ENCODE peak calls at places on chromosomes 4 and X, in seven cellular contexts. E, V, I, N, J, T and H are unnamed samples.

GRCh38 chr4:64781737-64782326 is 372.6 kb upstream of the TECRL start:
- DNase-seq in J (no peak), T (no peak), I (no peak), E (peak), N (peak), V (no peak), H (no peak)

GRCh38 chr4:137678796-137679195 is 146.5 kb upstream of the PCDH18 start:
- DNase-seq in T (peak), E (no peak), J (no peak), V (no peak), N (peak), I (no peak), H (no peak)

GRCh38 chrX:63761639-63762038 is 23.4 kb downstream of the ARHGEF9 start:
- DNase-seq in E (no peak), J (no peak), T (peak), I (no peak), V (no peak), N (peak), H (no peak)

GRCh38 chr4:17766826-17767458 is 14.5 kb downstream of the FAM184B start:
- DNase-seq in I (no peak), T (no peak), N (no peak), J (no peak), V (no peak), E (no peak), H (no peak)

GRCh38 chrX:17030092-17030491 is 83.6 kb downstream of the REPS2 start:
- DNase-seq in E (peak), T (peak), V (no peak), N (no peak), I (no peak), J (no peak), H (no peak)

GRCh38 chr4:87943660-87944149 is 31.8 kb upstream of the SPP1 start:
- DNase-seq in T (no peak), N (no peak), I (no peak), J (no peak), E (no peak), V (no peak), H (no peak)

GRCh38 chr4:88526221-88526815 is 2.7 kb upstream of the PYURF start:
- DNase-seq in V (no peak), J (no peak), N (peak), T (no peak), I (no peak), E (no peak), H (no peak)

GRCh38 chr4:118586357-118586790 is 98.8 kb upstream of the METTL14 start:
- DNase-seq in N (peak), E (no peak), J (no peak), I (no peak), V (no peak), T (no peak), H (no peak)

GRCh38 chrX:120452131-120452530 is 17.0 kb downstream of the LAMP2 start:
- DNase-seq in T (peak), I (no peak), N (peak), E (peak), V (no peak), J (no peak), H (peak)

GRCh38 chr4:149961876-149962597 is 116.2 kb upstream of the DCLK2 start:
- DNase-seq in V (no peak), N (peak), T (peak), I (no peak), J (no peak), E (no peak), H (no peak)

GRCh38 chr4:138494931-138495330 is 252.8 kb upstream of the SLC7A11 start:
- DNase-seq in V (no peak), E (peak), J (no peak), T (peak), I (no peak), N (peak), H (peak)